ENCODE peak calls at places on chromosomes 11 and 22, in five cellular contexts. C is H1, D is fibroblast of mammary gland, A is AG10803, M is astrocyte of the spinal cord. E is an unnamed sample.

GRCh38 chr22:37639070-37639760 is at the start of gene SH3BP1:
- DNase-seq in D (no peak), C (no peak), A (peak), M (no peak), E (no peak)

GRCh38 chr11:17974246-17974645 is 38.6 kb downstream of the SERGEF start:
- DNase-seq in D (no peak), A (no peak), M (no peak), C (no peak), E (no peak)

GRCh38 chr11:62575837-62576236 is 2.1 kb upstream of the EEF1G start:
- DNase-seq in M (no peak), D (no peak), C (no peak), A (no peak), E (no peak)

GRCh38 chr11:71507102-71507501 is 20.0 kb upstream of the KRTAP5-7 start:
- DNase-seq in M (no peak), D (no peak), C (no peak), A (no peak), E (no peak)

GRCh38 chr11:131467645-131468270 is 97.3 kb downstream of the NTM start:
- DNase-seq in D (no peak), C (no peak), M (no peak), A (no peak), E (no peak)

GRCh38 chr11:75347781-75348613 is 3.5 kb downstream of the ARRB1 start:
- DNase-seq in C (no peak), A (peak), D (peak), M (peak), E (peak)

GRCh38 chr11:75553889-75554257 is 8.2 kb upstream of the SERPINH1 start:
- DNase-seq in M (no peak), C (no peak), A (no peak), D (no peak), E (no peak)

GRCh38 chr11:132114185-132114584 is 743.8 kb downstream of the NTM start:
- DNase-seq in A (peak), D (peak), C (no peak), M (no peak), E (peak)

GRCh38 chr11:22461626-22462025 is 123.4 kb downstream of the SLC17A6 start:
- DNase-seq in D (peak), M (no peak), C (no peak), A (no peak), E (no peak)

GRCh38 chr22:25485626-25486545 is 78.6 kb upstream of the GRK3 start:
- DNase-seq in D (no peak), A (no peak), C (no peak), M (no peak), E (no peak)

GRCh38 chr11:110901441-110901840 is 189.2 kb upstream of the ARHGAP20 start:
- DNase-seq in D (no peak), A (no peak), M (no peak), C (no peak), E (no peak)

DNA sequence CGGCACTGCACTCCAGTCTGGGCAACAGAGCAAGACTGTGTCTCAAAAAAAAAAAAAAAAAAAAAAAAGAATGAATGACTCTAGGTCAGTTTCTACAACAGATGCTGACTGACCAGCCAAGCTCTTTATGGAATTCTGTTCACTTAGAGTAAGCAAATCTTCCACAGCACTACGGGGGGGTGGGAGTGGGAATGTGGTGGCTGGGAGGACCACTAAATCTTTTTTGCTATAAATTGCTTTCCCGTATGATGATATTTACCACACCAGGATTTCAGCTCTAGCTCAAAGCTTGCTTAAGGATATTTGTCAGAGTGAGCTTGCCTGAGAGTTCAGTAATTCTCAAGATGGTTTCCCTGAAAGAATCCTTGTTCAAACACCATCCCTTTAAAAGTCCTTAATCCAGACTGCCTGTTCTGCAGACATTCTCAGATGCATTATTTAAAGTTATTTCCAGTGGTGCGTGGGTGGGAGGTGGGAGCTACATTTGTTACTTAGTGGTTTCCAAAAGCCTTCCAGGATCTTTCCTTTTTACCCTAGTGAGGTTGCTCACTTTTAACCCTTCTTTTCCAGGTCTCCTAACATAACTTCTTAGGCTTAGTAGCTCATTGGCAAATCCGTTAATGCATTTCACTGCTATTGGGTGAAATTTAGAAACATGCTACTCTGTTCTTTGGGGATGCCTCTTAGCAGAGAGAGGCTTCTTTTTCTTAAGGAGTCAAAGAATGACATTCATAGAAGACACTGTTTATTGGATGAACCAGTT is 65.9 kb downstream of the UBASH3B start:
- DNase-seq in M (peak), D (peak), A (no peak), C (no peak), E (no peak)
- TF ChIP-seq CTCF in M (no peak), D (no peak), A (no peak), C (no peak), E (no peak)

DNA sequence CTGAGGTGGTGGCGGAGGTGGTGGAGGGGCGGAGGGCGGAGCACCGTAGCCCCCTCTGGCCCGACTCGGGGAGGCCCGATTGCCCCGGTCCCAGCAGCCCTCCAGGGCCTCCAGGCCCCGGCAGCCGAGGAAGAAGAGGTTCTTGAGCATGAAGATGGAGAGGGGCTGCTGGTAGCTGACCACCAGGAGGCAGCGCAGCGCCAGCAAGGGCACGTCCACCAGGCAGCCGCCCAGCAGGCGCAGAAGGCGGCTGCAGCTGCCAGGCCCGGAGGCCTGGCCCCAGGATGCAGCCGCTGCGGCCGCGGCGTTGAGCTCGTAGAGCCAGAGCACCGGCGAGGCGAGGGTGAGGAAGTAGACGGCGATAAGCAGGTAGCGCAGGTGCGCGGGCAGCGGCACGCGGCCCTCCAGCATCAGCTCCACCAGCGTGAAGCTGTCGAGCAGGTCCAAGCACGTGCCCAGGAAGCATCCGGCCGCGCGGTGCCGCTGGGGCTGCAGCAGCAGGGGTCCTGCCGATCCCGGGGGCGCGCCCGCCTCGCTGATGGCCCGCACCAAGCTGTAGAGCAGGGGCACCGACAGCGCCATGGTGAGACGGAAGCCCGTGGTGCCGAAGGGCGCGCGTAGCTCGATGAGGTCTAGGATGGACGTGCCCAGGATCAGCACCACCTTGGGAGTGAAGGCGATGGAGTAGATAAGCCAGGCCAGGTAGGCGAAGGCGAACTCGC is 1.5 kb downstream of the TMEM121B start:
- DNase-seq in D (peak), C (peak), A (no peak), M (no peak), E (no peak)
- H3K4me3 ChIP-seq in D (no peak), C (no peak), A (no peak), M (no peak), E (no peak)

DNA sequence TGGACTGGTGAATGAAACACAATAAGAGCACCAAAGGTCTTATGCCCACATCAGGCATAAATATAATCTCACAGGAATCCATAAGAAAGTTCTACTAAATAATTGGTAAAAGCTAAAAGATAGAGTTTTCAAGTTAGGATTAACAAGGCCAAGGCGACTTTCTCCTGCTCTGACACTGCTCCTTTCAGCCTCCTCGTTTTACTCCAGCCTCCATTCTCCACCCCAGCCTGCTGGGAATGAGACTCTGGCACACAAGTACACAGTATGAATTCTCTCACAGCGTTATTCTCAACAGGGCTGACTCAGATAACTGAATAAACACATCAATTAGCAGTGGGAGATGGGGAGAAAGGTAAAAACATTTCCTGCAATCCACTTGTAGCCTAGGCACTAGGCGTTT is 94.9 kb downstream of the APOL5 start:
- DNase-seq in A (no peak), M (no peak), C (no peak), D (no peak), E (no peak)
- TF ChIP-seq CTCF in A (no peak), M (no peak), C (no peak), D (no peak), E (no peak)

DNA sequence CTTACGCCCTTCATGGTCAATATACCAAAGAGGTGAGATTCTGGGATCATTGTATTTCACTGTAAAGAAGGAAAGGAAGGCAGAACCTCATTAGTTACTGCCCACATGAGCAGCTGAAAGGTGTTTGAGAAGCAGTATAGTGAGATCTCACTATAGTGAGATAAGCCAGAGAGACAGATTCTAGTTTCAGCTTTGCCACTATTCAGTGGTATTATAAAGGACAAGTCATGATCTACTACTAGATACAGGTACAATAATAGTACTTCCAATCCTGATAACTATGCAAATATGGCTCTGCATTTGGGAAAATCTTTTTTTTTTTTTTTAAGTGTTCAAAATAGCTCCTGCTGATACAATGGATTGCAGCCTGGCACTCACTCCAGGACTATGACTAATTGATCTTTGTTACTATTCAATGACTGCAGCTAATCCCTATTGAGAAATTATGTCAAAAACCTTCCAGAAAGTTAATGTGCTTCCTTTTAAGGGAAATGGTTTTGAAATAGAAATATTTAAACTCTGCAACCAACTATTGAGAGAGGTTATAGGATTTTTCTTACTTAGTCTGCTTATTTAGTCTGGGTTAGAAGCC is 8.3 kb upstream of the DLAT start:
- DNase-seq in C (no peak), D (peak), M (no peak), A (peak), E (peak)
- H3K4me3 ChIP-seq in C (no peak), D (no peak), M (no peak), A (no peak), E (no peak)